ENCODE peak calls at places on chromosomes 6 and 20, in eight cellular contexts. I, V, W, H, B, C, G and P are unnamed samples.

GRCh38 chr6:53244958-53245357 is 96.3 kb upstream of the GCM1 start:
- DNase-seq in I (no peak), V (no peak), W (no peak), H (no peak), B (no peak), C (no peak), G (no peak), P (no peak)

GRCh38 chr6:83431545-83432165 is 804 bp upstream of the ME1 start:
- DNase-seq in I (no peak), V (no peak), W (no peak), H (no peak), B (no peak), C (no peak), G (peak), P (no peak)

GRCh38 chr20:58524814-58525213 is 9.6 kb upstream of the APCDD1L start:
- DNase-seq in I (no peak), V (no peak), W (no peak), H (no peak), B (peak), C (no peak), G (no peak), P (peak)

GRCh38 chr20:40160151-40160550 is 528.9 kb downstream of the MAFB start:
- DNase-seq in I (no peak), V (peak), W (peak), H (peak), B (peak), C (no peak), G (peak), P (peak)

GRCh38 chr6:157457787-157458186 is 76.8 kb downstream of the ZDHHC14 start:
- DNase-seq in I (no peak), V (no peak), W (no peak), H (no peak), B (no peak), C (no peak), G (no peak), P (no peak)

GRCh38 chr20:9119776-9120175 is 50.9 kb downstream of the PLCB4 start:
- DNase-seq in I (no peak), V (no peak), W (no peak), H (no peak), B (no peak), C (no peak), G (peak), P (no peak)

GRCh38 chr6:27352850-27353249 is 35.7 kb upstream of the ZNF391 start:
- DNase-seq in I (no peak), V (no peak), W (no peak), H (no peak), B (no peak), C (no peak), G (no peak), P (no peak)

GRCh38 chr20:46056970-46057855 is 28.2 kb downstream of the SLC12A5 start:
- DNase-seq in I (no peak), V (no peak), W (peak), H (no peak), B (peak), C (no peak), G (no peak), P (peak)

GRCh38 chr6:16711551-16712249 is 49.6 kb downstream of the ATXN1 start:
- DNase-seq in I (no peak), V (no peak), W (no peak), H (no peak), B (no peak), C (no peak), G (no peak), P (no peak)

GRCh38 chr6:165842291-165842936 is 179.4 kb upstream of the PDE10A start:
- DNase-seq in I (no peak), V (no peak), W (no peak), H (no peak), B (no peak), C (no peak), G (no peak), P (no peak)

GRCh38 chr6:11271637-11272036 is 39.2 kb upstream of the NEDD9 start:
- DNase-seq in I (no peak), V (no peak), W (no peak), H (no peak), B (no peak), C (no peak), G (no peak), P (peak)

GRCh38 chr20:33890557-33890956 is 79.4 kb downstream of the CHMP4B start:
- DNase-seq in I (no peak), V (no peak), W (no peak), H (no peak), B (no peak), C (no peak), G (no peak), P (no peak)

GRCh38 chr6:77456531-77457248 is 6.6 kb downstream of the HTR1B start:
- DNase-seq in I (no peak), V (no peak), W (no peak), H (no peak), B (peak), C (no peak), G (no peak), P (peak)

GRCh38 chr6:81241126-81241525 is 511.4 kb downstream of the TENT5A start:
- DNase-seq in I (no peak), V (no peak), W (no peak), H (no peak), B (peak), C (no peak), G (no peak), P (no peak)

GRCh38 chr6:16804007-16804303 is 42.7 kb upstream of the ATXN1 start:
- DNase-seq in I (no peak), V (no peak), W (no peak), H (no peak), B (peak), C (no peak), G (no peak), P (no peak)

GRCh38 chr6:89970609-89971337 is 76.5 kb downstream of the GJA10 start:
- DNase-seq in I (no peak), V (no peak), W (no peak), H (peak), B (peak), C (no peak), G (peak), P (peak)

GRCh38 chr6:45703041-45703739 is 312.5 kb downstream of the CLIC5 start:
- DNase-seq in I (no peak), V (no peak), W (no peak), H (no peak), B (peak), C (no peak), G (no peak), P (no peak)

GRCh38 chr20:36162272-36162966 is 7.9 kb downstream of the EPB41L1 start:
- DNase-seq in I (no peak), V (no peak), W (no peak), H (no peak), B (peak), C (no peak), G (no peak), P (peak)

GRCh38 chr20:9015984-9016324 is 52.9 kb upstream of the PLCB4 start:
- DNase-seq in I (no peak), V (no peak), W (no peak), H (no peak), B (peak), C (no peak), G (no peak), P (peak)

GRCh38 chr6:10621847-10622246 is 72.6 kb downstream of the C6orf52 start:
- DNase-seq in I (no peak), V (no peak), W (no peak), H (no peak), B (no peak), C (no peak), G (no peak), P (no peak)

GRCh38 chr6:146990284-146990683 is 213.9 kb upstream of the STXBP5 start:
- DNase-seq in I (no peak), V (no peak), W (no peak), H (no peak), B (peak), C (no peak), G (peak), P (peak)

GRCh38 chr6:43900560-43901329 is 130.7 kb downstream of the VEGFA start:
- DNase-seq in I (no peak), V (no peak), W (no peak), H (no peak), B (no peak), C (no peak), G (no peak), P (peak)